ENCODE peak calls at places on chromosomes 4 and X, in four cellular contexts. V is breast epithelium, H is H1, M is endothelial cell of umbilical vein. C is an unnamed sample.

GRCh38 chrX:87728024-87728423 is 210.4 kb downstream of the KLHL4 start:
- DNase-seq in V (no peak), H (no peak), M (no peak), C (no peak)

GRCh38 chr4:76990288-76991080 is 40.9 kb downstream of the SEPTIN11 start:
- DNase-seq in V (no peak), H (no peak), M (no peak), C (no peak)

GRCh38 chrX:20007962-20008633 is 17.2 kb upstream of the BCLAF3 start:
- DNase-seq in V (no peak), H (no peak), M (no peak), C (no peak)

GRCh38 chrX:108199691-108200090 is 108.1 kb downstream of the ATG4A start:
- DNase-seq in V (no peak), H (peak), M (peak), C (no peak)

GRCh38 chr4:40749717-40750460 is at the start of gene NSUN7:
- DNase-seq in V (peak), H (peak), M (peak), C (peak)

GRCh38 chrX:69535661-69536060 is 31.5 kb downstream of the NALF2 start:
- DNase-seq in V (no peak), H (no peak), M (no peak), C (no peak)

GRCh38 chr4:28225005-28225404 is 1364.4 kb downstream of the STIM2 start:
- DNase-seq in V (no peak), H (no peak), M (peak), C (no peak)

GRCh38 chr4:162162672-162163071 is 1.1 kb downstream of the FSTL5 start:
- DNase-seq in V (no peak), H (no peak), M (no peak), C (no peak)

GRCh38 chrX:38326086-38326485 is 1.2 kb downstream of the RPGR start:
- DNase-seq in V (no peak), H (no peak), M (peak), C (no peak)

GRCh38 chr4:21649691-21650090 is 298.9 kb downstream of the KCNIP4 start:
- DNase-seq in V (no peak), H (no peak), M (no peak), C (no peak)

GRCh38 chrX:72078411-72078810 is 53.3 kb downstream of the RTL5 start:
- DNase-seq in V (no peak), H (no peak), M (peak), C (no peak)

GRCh38 chr4:55906999-55907398 is 41.7 kb upstream of the CEP135 start:
- DNase-seq in V (no peak), H (no peak), M (peak), C (no peak)

GRCh38 chr4:157143365-157143764 is 67.4 kb downstream of the GLRB start:
- DNase-seq in V (no peak), H (no peak), M (no peak), C (no peak)

GRCh38 chr4:106601519-106601918 is 232.9 kb upstream of the GIMD1 start:
- DNase-seq in V (no peak), H (no peak), M (no peak), C (no peak)

GRCh38 chrX:133985164-133986007 is at the start of gene GPC3:
- DNase-seq in V (no peak), H (peak), M (peak), C (peak)

GRCh38 chr4:120034913-120035312 is 31.7 kb downstream of the MAD2L1 start:
- DNase-seq in V (no peak), H (no peak), M (no peak), C (no peak)

GRCh38 chr4:53587123-53587522 is 4.2 kb downstream of the LNX1 start:
- DNase-seq in V (no peak), H (no peak), M (no peak), C (no peak)

GRCh38 chrX:119942831-119943184 is 743 bp downstream of the NKAP start:
- DNase-seq in V (no peak), H (no peak), M (no peak), C (no peak)

GRCh38 chr4:76651616-76652015 is 216.6 kb downstream of the SHROOM3 start:
- DNase-seq in V (no peak), H (no peak), M (no peak), C (no peak)

GRCh38 chrX:153882557-153882956 is 3.4 kb downstream of the L1CAM start:
- DNase-seq in V (no peak), H (no peak), M (no peak), C (no peak)

GRCh38 chrX:12997898-12998687 is 23.2 kb downstream of the TMSB4X start:
- DNase-seq in V (no peak), H (no peak), M (peak), C (no peak)

GRCh38 chr4:121272526-121272925 is 108.3 kb downstream of the QRFPR start:
- DNase-seq in V (no peak), H (no peak), M (no peak), C (no peak)

GRCh38 chr4:139641218-139641617 is 24.4 kb upstream of the MGST2 start:
- DNase-seq in V (no peak), H (no peak), M (no peak), C (no peak)

GRCh38 chrX:103687696-103688191 is 1.2 kb upstream of the MORF4L2 start:
- DNase-seq in V (peak), H (peak), M (peak), C (no peak)

GRCh38 chr4:147773261-147774184 is 41.6 kb downstream of the ARHGAP10 start:
- DNase-seq in V (no peak), H (no peak), M (peak), C (no peak)

GRCh38 chr4:48016141-48017107 is at the start of the genes CNGA1 and NIPAL1:
- DNase-seq in V (peak), H (peak), M (peak), C (peak)

GRCh38 chr4:142984871-142985585 is 138.9 kb upstream of the INPP4B start:
- DNase-seq in V (no peak), H (peak), M (peak), C (no peak)

GRCh38 chrX:39888730-39889129 is 209.0 kb downstream of the BCOR start:
- DNase-seq in V (no peak), H (no peak), M (no peak), C (no peak)

GRCh38 chrX:13109811-13110210 is 65.4 kb upstream of the FAM9C start:
- DNase-seq in V (no peak), H (no peak), M (peak), C (no peak)

GRCh38 chr4:185730387-185730786 is 81.6 kb downstream of the SORBS2 start:
- DNase-seq in V (no peak), H (no peak), M (no peak), C (no peak)

GRCh38 chrX:19443886-19444530 is 71.3 kb downstream of the MAP3K15 start:
- DNase-seq in V (no peak), H (no peak), M (no peak), C (no peak)

GRCh38 chrX:137051978-137052640 is 18.3 kb upstream of the GPR101 start:
- DNase-seq in V (no peak), H (peak), M (peak), C (peak)

GRCh38 chr4:153522800-153523089 is 56.6 kb downstream of the TMEM131L start:
- DNase-seq in V (no peak), H (no peak), M (no peak), C (no peak)

GRCh38 chr4:40238700-40239548 is 42.1 kb downstream of the RHOH start:
- DNase-seq in V (no peak), H (no peak), M (no peak), C (peak)

GRCh38 chr4:108159845-108160244 is 8.9 kb downstream of the LEF1 start:
- DNase-seq in V (no peak), H (no peak), M (no peak), C (no peak)

GRCh38 chr4:159204566-159204965 is 101.7 kb downstream of the RAPGEF2 start:
- DNase-seq in V (no peak), H (no peak), M (no peak), C (no peak)

GRCh38 chr4:114257516-114257915 is 278.1 kb upstream of the ARSJ start:
- DNase-seq in V (no peak), H (no peak), M (no peak), C (no peak)

GRCh38 chr4:46270986-46271596 is 118.8 kb downstream of the GABRA2 start:
- DNase-seq in V (no peak), H (no peak), M (no peak), C (no peak)
- TF ChIP-seq CTCF in V (peak), H (no peak), M (no peak), C (peak)

GRCh38 chr4:173212379-173212778 is 43.8 kb downstream of the GALNT7 start:
- DNase-seq in V (no peak), H (no peak), M (no peak), C (no peak)

GRCh38 chr4:173213296-173213695 is 44.7 kb downstream of the GALNT7 start:
- DNase-seq in V (no peak), H (no peak), M (no peak), C (no peak)

GRCh38 chr4:173217075-173217474 is 48.5 kb downstream of the GALNT7 start:
- DNase-seq in V (no peak), H (no peak), M (no peak), C (no peak)

GRCh38 chr4:173214231-173214630 is 45.6 kb downstream of the GALNT7 start:
- DNase-seq in V (no peak), H (no peak), M (no peak), C (no peak)

GRCh38 chr4:173214661-173215060 is 46.0 kb downstream of the GALNT7 start:
- DNase-seq in V (peak), H (no peak), M (no peak), C (no peak)
- TF ChIP-seq POLR2AphosphoS5 in V (no peak), H (no peak), M (no peak), C (no peak)

DNA sequence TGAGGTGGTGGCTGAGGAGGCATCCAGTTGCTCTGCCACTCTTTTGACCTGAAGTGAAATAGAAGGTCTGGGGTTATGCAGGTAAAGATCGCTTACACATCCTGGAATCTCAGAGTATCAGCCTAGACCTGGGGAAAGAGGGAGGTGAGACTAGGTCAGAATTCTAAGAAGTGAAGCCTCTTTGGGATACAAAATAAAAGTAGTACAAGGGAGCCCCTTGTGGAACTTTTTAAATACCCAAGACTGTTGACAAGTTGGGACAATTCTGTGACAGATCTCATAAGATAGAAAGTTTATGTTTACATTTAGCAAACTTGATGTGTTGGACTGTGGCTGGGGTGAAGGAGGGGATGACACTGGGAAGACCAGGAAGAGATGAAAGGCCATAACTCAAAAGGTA is 263.2 kb downstream of the SPRY1 start:
- DNase-seq in V (no peak), H (no peak), M (peak), C (no peak)
- TF ChIP-seq CTCF in V (peak), H (no peak), M (peak), C (no peak)

GRCh38 chr4:183407128-183407585 is 37.3 kb upstream of the CDKN2AIP start:
- DNase-seq in V (peak), H (peak), M (peak), C (peak)
- TF ChIP-seq POLR2AphosphoS5 in V (no peak), H (peak), M (peak), C (peak)

DNA sequence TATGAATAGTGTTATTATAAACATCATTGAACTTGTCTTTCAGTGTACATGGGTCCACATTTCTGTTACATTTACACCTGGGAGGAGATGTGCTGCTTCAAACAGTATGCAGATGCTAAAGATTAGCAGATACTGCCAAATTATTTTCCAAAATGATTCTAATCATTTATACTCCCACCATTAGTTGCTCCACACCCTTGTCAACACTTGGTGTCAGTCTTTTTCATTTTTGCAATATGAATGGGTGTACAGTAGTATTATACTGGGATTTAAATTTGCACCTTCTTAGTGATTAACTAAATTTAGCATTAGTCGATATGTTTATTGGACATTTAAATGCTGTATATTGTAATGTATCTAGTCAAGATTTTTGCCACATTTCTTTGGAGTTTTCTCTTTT is 131.6 kb upstream of the GRID2 start:
- DNase-seq in V (no peak), H (no peak), M (no peak), C (no peak)
- TF ChIP-seq CTCF in V (no peak), H (no peak), M (no peak), C (no peak)

GRCh38 chr4:42395595-42395994 is 1.7 kb upstream of the SHISA3 start:
- DNase-seq in V (no peak), H (no peak), M (no peak), C (no peak)

GRCh38 chr4:42397256-42397634 is at the start of gene SHISA3:
- DNase-seq in V (no peak), H (peak), M (peak), C (no peak)

GRCh38 chr4:42397635-42398447 is 553 bp downstream of the SHISA3 start:
- DNase-seq in V (no peak), H (peak), M (peak), C (peak)

GRCh38 chr4:42398448-42399355 is 1.4 kb downstream of the SHISA3 start:
- DNase-seq in V (no peak), H (peak), M (peak), C (no peak)

DNA sequence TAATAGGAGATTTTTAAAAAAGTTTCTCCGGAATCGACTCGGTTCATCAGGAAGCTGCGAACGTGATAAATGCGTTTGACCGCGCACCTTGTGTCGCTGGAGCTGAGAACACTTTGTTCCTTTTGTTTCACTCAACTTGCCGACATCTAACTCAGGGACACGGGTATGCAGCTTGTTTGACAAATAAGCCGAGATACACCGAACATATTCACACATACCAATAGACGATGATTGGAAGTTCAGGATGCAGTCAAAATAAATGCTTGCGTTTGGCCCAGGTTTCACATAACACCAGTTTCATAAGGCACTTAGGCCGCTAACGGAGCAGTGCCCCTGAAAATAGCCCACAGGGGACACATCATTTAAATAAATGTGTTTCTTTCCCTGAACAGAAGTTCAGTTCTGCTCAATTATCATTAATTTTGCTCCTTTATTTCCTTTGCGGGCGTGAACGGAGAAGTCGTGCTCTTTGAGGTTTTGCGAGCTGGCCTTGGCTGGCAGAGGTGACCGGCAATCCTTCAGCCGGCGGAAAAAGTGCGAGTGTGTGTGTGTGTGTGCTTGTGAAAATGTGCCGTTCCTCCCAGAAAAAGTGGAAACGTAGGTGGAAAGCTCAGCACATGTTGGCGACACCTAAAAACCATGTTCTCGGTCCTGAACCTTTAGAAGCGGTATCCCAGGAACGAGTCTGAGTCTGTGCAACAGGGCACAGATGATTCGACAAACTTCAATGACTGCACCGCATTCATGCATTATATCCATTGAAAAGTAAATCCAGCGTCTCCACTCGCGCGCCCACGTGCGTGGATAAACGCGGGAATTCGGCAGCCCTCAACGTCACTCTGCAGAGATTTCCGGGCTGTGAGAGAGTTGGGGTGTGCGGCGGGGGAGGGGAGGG is 680 bp upstream of the SHISA3 start:
- DNase-seq in V (no peak), H (peak), M (no peak), C (no peak)
- TF ChIP-seq POLR2AphosphoS5 in V (no peak), H (no peak), M (no peak), C (no peak)

GRCh38 chr4:182268966-182269365 is 25.8 kb downstream of the TENM3 start:
- DNase-seq in V (no peak), H (no peak), M (no peak), C (no peak)

GRCh38 chr4:182267048-182267447 is 23.8 kb downstream of the TENM3 start:
- DNase-seq in V (no peak), H (no peak), M (no peak), C (no peak)

GRCh38 chr4:182264139-182264752 is 21.0 kb downstream of the TENM3 start:
- DNase-seq in V (no peak), H (no peak), M (no peak), C (no peak)

GRCh38 chr4:182263562-182263961 is 20.4 kb downstream of the TENM3 start:
- DNase-seq in V (no peak), H (no peak), M (no peak), C (no peak)

GRCh38 chr4:182265881-182266280 is 22.7 kb downstream of the TENM3 start:
- DNase-seq in V (no peak), H (no peak), M (no peak), C (no peak)
- TF ChIP-seq CTCF in V (no peak), H (peak), M (no peak), C (no peak)

C was measured in spleen.